ENCODE peak calls at places on chromosomes 5 and 9, in ten cellular contexts. N, G, E, H, A, C, I, F, J and W are unnamed samples. For H3K4me1 and H3K36me3, the result is how much of the 10 kb centered on the place peaks cover.

GRCh38 chr9:92048924-92049625 is 66.1 kb downstream of the SPTLC1 start:
- DNase-seq in N (no peak), G (no peak), E (peak), H (no peak), A (no peak), C (no peak), I (no peak), F (no peak), J (no peak), W (peak)

GRCh38 chr9:94031380-94031779 is 52.9 kb upstream of the PTPDC1 start:
- DNase-seq in N (no peak), G (no peak), E (peak), H (no peak), A (no peak), C (no peak), I (peak), F (no peak), J (no peak), W (no peak)

GRCh38 chr5:14476791-14477435 is 104.7 kb upstream of the OTULINL start:
- DNase-seq in N (no peak), G (no peak), E (peak), H (no peak), A (no peak), C (no peak), I (peak), F (no peak), J (no peak), W (no peak)

GRCh38 chr9:89044881-89045280 is 53.6 kb downstream of the S1PR3 start:
- DNase-seq in N (no peak), G (no peak), E (no peak), H (no peak), A (no peak), C (no peak), I (no peak), F (no peak), J (no peak), W (no peak)

GRCh38 chr9:131555841-131556673 is 10.7 kb downstream of the PRRT1B start:
- DNase-seq in N (peak), G (no peak), E (no peak), H (no peak), A (no peak), C (no peak), I (no peak), F (no peak), J (no peak), W (no peak)

GRCh38 chr5:116778015-116778414 is 203.4 kb upstream of the SEMA6A start:
- DNase-seq in N (no peak), G (no peak), E (no peak), H (no peak), A (no peak), C (no peak), I (no peak), F (no peak), J (no peak), W (peak)

GRCh38 chr5:636951-637350 is 24.8 kb downstream of the CEP72 start:
- DNase-seq in N (no peak), G (peak), E (no peak), H (no peak), A (no peak), C (no peak), I (no peak), F (no peak), J (no peak), W (no peak)

GRCh38 chr5:97854871-97855762 is 672.1 kb upstream of the RIOK2 start:
- DNase-seq in N (no peak), G (no peak), E (peak), H (no peak), A (no peak), C (no peak), I (no peak), F (no peak), J (no peak), W (peak)

GRCh38 chr5:158223054-158223453 is 364.1 kb upstream of the CLINT1 start:
- DNase-seq in N (no peak), G (no peak), E (no peak), H (no peak), A (no peak), C (no peak), I (no peak), F (no peak), J (no peak), W (peak)

DNA sequence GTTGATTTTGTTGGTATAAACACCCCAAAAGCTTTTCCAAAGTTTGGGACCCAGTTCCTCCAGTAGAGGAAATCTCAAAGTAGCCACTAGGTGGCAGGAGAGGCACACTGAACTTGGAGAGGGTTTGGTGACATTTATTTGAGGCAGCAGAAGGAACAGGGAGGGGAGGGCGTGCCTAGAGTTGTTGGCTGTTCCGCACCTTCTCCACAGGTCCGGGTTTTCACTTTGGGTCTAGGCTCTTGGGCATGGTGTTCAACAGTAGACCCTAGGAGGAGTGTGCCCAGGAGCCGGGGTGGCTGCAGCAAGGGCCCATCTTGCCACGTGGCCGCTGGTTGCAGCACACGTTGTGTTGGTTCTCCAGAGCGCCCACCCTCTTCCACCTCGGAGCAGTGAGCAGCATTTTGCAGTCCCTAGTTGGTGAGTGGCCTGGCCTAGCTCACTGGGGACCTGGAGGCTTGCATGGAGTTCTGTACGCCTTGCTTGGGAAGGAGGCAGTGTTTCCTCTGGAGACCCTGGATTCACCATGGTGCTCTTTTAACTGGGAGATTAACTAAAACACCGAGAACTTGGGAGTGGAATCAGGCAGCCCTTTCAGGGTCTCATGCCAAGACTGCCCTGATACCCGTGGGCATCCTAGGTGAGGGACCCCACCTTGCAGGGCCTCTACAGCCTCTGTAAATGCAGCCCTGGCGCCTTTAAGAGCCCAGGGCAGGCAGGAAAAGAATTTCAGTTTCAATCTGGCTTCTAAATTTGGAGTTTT is 28.2 kb downstream of the PTPA start:
- DNase-seq in N (peak), G (peak), E (peak), H (peak), A (peak), C (peak), I (peak), F (no peak), J (peak), W (peak)
- H3K4me3 ChIP-seq in N (peak), G (peak), E (peak), H (peak), A (peak), C (peak), I (peak), F (peak), J (peak), W (peak)

GRCh38 chr9:105854783-105855709 is 160.7 kb downstream of the TMEM38B start:
- DNase-seq in N (no peak), G (no peak), E (no peak), H (no peak), A (no peak), C (no peak), I (no peak), F (no peak), J (no peak), W (no peak)
- H3K4me1 ChIP-seq in N (under half), G (under half), E (under half), H (under half), A (under half), C (under half), I (under half), F (under half), J (under half), W (under half)

DNA sequence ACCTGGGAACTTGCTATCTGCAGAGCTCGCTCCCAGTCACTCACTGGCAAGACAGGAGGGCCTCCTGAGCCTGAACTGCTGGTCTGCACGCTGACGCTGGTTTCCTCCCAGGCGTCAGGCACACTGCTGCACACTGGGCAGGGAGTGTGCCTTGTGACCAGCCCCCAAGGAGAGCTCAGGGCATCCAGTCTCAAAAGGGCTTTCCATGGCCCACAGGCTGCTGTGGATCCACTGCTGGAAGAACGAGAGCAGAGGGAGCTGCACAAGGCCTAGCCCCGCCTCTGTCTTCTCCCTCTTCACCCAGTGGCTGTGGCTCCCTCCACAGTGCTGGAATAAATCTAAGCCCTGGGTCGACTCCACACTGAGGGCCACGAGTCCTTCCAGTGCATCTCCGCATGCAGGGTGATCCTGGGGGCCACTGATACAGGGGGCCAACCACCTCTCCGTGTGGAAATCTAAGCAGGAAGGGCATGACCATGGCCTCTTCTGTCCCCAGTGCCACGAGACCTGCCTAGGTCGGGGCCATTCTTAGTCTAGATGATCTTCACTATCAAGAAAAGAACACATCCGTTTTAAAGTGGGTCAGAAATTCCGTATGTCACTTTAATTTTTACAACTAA is 93.6 kb downstream of the CAMSAP1 start:
- DNase-seq in N (no peak), G (no peak), E (no peak), H (no peak), A (no peak), C (no peak), I (no peak), F (no peak), J (peak), W (no peak)
- H3K36me3 ChIP-seq in N (under half), G (under half), E (under half), H (half or more), A (half or more), C (under half), I (under half), F (half or more), J (half or more), W (half or more)

GRCh38 chr5:145979270-145980223 is 43.2 kb downstream of the SH3RF2 start:
- DNase-seq in N (no peak), G (no peak), E (no peak), H (no peak), A (no peak), C (no peak), I (no peak), F (no peak), J (no peak), W (no peak)
- H3K4me3 ChIP-seq in N (no peak), G (no peak), E (no peak), H (no peak), A (no peak), C (no peak), I (no peak), F (no peak), J (no peak), W (no peak)

DNA sequence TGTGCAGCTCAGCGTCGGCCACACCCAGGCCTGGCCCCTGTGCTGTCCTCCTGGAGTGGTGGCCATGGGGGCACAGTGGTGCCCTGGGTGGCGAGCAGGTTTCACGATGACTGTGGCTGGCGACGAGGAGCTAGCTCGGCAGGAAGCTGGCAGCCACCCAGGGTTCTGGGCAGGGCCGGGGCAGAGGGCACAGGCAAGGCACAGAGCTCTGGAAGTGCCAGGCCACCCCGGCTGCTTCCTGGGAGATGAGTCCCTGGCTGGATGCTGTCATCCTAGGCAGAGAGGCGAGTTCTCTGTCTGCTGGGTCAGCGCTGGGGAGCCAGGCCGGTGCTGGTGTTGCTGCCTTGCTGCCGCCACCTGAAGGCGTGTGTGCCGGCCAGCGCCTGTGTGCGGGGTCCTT is 51.7 kb downstream of the RXRA start:
- DNase-seq in N (peak), G (no peak), E (no peak), H (peak), A (peak), C (no peak), I (peak), F (no peak), J (peak), W (no peak)
- H3K4me1 ChIP-seq in N (half or more), G (under half), E (under half), H (under half), A (half or more), C (under half), I (under half), F (under half), J (half or more), W (under half)

GRCh38 chr9:35740243-35740642 is 7.8 kb downstream of the CREB3 start:
- DNase-seq in N (no peak), G (no peak), E (no peak), H (no peak), A (no peak), C (no peak), I (no peak), F (no peak), J (no peak), W (no peak)
- H3K36me3 ChIP-seq in N (under half), G (half or more), E (half or more), H (half or more), A (half or more), C (under half), I (under half), F (half or more), J (half or more), W (half or more)